ENCODE peak calls at places on chromosomes 16 and 17, in nine cellular contexts. J is transverse colon, H is ovary, B is gastrocnemius medialis, I is right lobe of liver, Y is uterus, X is A549, D is HCT116, K is heart left ventricle. O is an unnamed sample.

GRCh38 chr17:66492500-66493123 is 190.2 kb downstream of the PRKCA start:
- DNase-seq in J (no peak), H (no peak), B (no peak), I (no peak), Y (no peak), X (no peak), D (no peak), K (no peak), O (no peak)

GRCh38 chr17:19718613-19719364 is 2.4 kb upstream of the SLC47A2 start:
- DNase-seq in J (no peak), H (no peak), B (no peak), I (no peak), Y (no peak), X (peak; percentile 65), D (no peak), K (no peak), O (no peak)

GRCh38 chr17:28033972-28034714 is 8.3 kb upstream of the NLK start:
- DNase-seq in J (no peak), H (no peak), B (no peak), I (no peak), Y (no peak), X (peak; percentile 22), D (no peak), K (no peak), O (no peak)

GRCh38 chr17:2571523-2572303 is 21.7 kb upstream of the PAFAH1B1 start:
- DNase-seq in J (no peak), H (no peak), B (no peak), I (no peak), Y (no peak), X (no peak), D (no peak), K (no peak), O (no peak)

GRCh38 chr17:44190496-44190895 is 3.7 kb downstream of the TMUB2 start:
- DNase-seq in J (no peak), H (no peak), B (no peak), I (no peak), Y (no peak), X (no peak), D (no peak), K (no peak), O (no peak)

GRCh38 chr17:19538095-19539039 is 4.7 kb downstream of the SLC47A1 start:
- DNase-seq in J (peak; percentile 38), H (no peak), B (peak; percentile 97), I (peak; percentile 92), Y (no peak), X (no peak), D (no peak), K (peak; percentile 29), O (no peak)

GRCh38 chr17:73030501-73030911 is 62.0 kb downstream of the SLC39A11 start:
- DNase-seq in J (no peak), H (no peak), B (peak; percentile 22), I (peak; percentile 84), Y (no peak), X (peak; percentile 26), D (no peak), K (no peak), O (no peak)

GRCh38 chr17:51479303-51479702 is 219.0 kb downstream of the UTP18 start:
- DNase-seq in J (no peak), H (no peak), B (no peak), I (no peak), Y (no peak), X (no peak), D (no peak), K (no peak), O (no peak)

GRCh38 chr16:28623172-28623711 is 13.4 kb upstream of the SULT1A1 start:
- DNase-seq in J (peak; percentile 85), H (peak; percentile 60), B (peak; percentile 27), I (peak; percentile 73), Y (no peak), X (peak; percentile 32), D (peak; percentile 43), K (no peak), O (peak; percentile 80)

GRCh38 chr17:62172492-62173291 is 107.6 kb upstream of the MED13 start:
- DNase-seq in J (no peak), H (no peak), B (no peak), I (no peak), Y (no peak), X (no peak), D (no peak), K (no peak), O (peak; percentile 56)

GRCh38 chr16:81716478-81717210 is 62.4 kb upstream of the PLCG2 start:
- DNase-seq in J (no peak), H (no peak), B (no peak), I (no peak), Y (no peak), X (no peak), D (no peak), K (no peak), O (no peak)

GRCh38 chr16:50596762-50597450 is 48.7 kb downstream of the NKD1 start:
- DNase-seq in J (no peak), H (no peak), B (no peak), I (no peak), Y (no peak), X (no peak), D (no peak), K (no peak), O (no peak)

GRCh38 chr17:2707721-2708584 is 3.6 kb downstream of the CLUH start:
- DNase-seq in J (peak; percentile 35), H (peak; percentile 66), B (peak; percentile 99), I (peak; percentile 83), Y (peak; percentile 44), X (peak; percentile 61), D (no peak), K (peak; percentile 85), O (peak; percentile 87)

GRCh38 chr17:43891851-43892671 is 15.3 kb downstream of the MPP2 start:
- DNase-seq in J (no peak), H (no peak), B (no peak), I (no peak), Y (no peak), X (no peak), D (no peak), K (no peak), O (no peak)

DNA sequence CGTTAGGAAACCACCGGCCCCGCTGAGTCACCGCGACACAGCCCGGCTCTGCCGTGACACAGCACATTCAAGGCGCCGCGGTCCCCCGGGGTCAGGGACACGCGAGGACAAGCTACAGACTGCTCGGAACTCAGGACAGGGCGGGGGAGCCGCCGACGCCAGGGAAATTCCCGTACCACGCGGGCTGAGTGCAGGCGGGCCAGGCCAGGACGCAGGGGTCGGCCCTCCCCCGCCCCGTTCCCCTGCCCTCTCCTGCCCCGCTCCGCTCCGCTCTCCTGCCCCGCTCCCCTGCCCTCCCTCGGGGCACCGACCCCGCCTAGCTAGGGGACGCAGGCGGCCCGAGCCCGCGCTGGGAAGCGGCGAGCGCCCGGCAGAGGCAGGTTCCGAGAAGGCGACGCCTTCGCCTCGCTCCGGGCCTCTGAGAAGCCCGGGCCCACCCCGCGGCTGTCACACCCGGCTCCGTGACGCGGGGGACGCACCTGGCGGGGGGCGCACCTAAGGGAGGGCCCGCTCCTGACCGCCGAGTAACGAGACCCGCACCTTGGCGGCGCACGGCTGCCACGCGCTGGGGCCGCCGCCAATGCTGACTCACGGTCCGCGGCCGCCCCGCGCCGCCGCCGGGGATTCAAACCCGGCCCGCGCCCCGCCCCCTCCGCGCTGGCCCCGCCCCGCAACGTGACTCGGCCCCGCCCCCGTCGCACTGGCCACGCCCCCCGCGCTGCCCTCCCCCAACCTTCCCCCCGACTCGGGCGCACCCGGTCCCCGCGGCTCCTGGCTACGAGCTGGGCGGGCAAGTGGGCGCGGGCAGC is 27.5 kb downstream of the GNPTG start:
- DNase-seq in J (peak; percentile 72), H (peak; percentile 80), B (peak; percentile 96), I (peak; percentile 93), Y (peak; percentile 66), X (peak; percentile 79), D (no peak), K (peak; percentile 83), O (peak; percentile 60)
- H3K4me3 ChIP-seq in J (peak overlapping the region; percentile 25), H (peak overlapping the region; percentile 37), B (peak overlapping the region; percentile 73), I (peak overlapping the region; percentile 54), Y (peak overlapping the region; percentile 23), X (peak overlapping the region; percentile 70), D (peak overlapping the region; percentile 75), K (peak overlapping the region; percentile 58), O (peak overlapping the region; percentile 27)

DNA sequence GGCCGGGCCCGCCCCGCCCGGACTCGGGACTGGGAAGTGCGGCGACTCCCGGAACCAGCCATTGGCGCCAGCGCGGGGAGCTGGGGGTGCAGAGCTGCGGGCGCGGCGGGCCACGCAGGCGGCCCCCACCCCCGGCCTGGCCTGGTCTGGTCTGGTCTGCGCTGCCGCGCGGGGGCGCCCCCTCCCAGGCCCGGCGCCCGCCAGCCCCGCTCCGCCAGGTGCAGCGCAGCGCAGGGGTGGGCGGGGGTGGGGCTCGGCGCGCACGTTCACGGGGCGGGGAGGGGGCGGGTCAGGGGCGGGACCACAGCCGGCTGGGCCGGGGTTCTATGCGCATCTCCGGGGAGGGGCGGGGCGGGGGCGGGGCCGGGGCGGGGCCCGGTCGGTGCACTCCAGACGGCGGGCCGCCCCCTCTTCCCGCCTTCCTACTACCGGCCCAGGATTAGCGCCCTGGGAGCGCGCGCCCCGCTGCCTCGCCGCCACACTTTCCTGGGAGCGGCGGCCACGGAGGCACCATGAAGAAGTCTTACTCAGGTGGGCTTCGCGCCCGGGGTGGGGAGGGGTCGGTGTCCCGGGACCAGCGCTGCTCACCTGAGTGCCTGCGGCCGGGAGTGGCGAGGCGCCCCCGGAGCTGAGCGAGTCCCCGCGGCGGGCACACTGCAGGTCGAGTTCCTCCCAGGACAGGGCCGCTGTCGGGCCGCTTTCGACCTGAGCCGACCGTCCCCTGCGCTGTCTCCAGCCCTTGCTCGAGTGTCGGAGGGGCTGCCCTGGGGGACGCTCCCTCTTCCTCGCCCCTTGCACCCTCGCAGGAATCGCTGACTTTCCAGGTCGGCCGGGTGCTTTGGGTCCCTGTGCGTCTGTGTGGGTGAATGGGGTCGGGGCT is 140.5 kb downstream of the SEC14L1 start:
- DNase-seq in J (peak; percentile 73), H (peak; percentile 66), B (peak; percentile 53), I (peak; percentile 81), Y (peak; percentile 28), X (peak; percentile 86), D (no peak), K (peak; percentile 38), O (peak; percentile 18)
- TF ChIP-seq POLR2A in J (peak; percentile 65), H (no peak), B (no peak), I (peak; percentile 78), Y (no peak), X (peak; percentile 70), D (peak; percentile 46), K (no peak), O (no peak)

GRCh38 chr16:7792346-7792745 is 459.7 kb downstream of the RBFOX1 start:
- DNase-seq in J (no peak), H (no peak), B (no peak), I (no peak), Y (no peak), X (no peak), D (no peak), K (no peak), O (no peak)

DNA sequence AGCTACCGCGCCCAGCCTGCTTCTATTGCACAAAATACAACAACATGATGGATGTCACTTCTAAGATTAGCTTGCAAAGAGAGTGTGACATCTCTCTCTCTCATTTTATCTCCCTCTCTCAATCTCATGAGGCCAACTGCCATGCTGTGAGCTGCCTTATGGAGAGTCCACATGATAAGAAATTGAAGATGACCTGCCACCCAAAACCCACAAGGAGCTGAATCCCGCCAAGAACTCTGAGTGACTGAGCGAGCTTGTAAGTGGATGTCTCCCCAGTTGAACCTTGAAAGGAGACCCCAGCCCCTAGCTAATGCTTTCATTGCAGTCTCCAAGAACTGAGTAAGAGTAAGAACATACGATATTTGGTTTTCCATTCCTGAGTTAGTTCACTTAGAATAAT is 458.5 kb downstream of the RBFOX1 start:
- DNase-seq in J (no peak), H (no peak), B (no peak), I (no peak), Y (no peak), X (no peak), D (no peak), K (no peak), O (no peak)
- H3K4me3 ChIP-seq in J (no peak overlapping the region), H (no peak overlapping the region), B (no peak overlapping the region), I (no peak overlapping the region), Y (no peak overlapping the region), X (no peak overlapping the region), D (no peak overlapping the region), K (no peak overlapping the region), O (no peak overlapping the region)

GRCh38 chr17:74840500-74840899 is 19.2 kb downstream of the GRIN2C start:
- DNase-seq in J (no peak), H (no peak), B (no peak), I (no peak), Y (no peak), X (no peak), D (no peak), K (no peak), O (no peak)
- TF ChIP-seq POLR2A in J (no peak), H (no peak), B (no peak), I (no peak), Y (no peak), X (no peak), D (no peak), K (no peak), O (no peak)

O was measured in lower leg skin.